ENCODE peak calls at places on chromosomes 16 and 17, in seven cellular contexts. One of them, this sample, is unnamed.

GRCh38 chr17:81991684-81992513 is 14.5 kb downstream of the ASPSCR1 start:
- DNase-seq in GM12865: no peak
- DNase-seq in breast epithelium: peak; percentile 83
- DNase-seq in HFF-Myc: peak; percentile 29
- DNase-seq in neural progenitor cell: peak; percentile 66
- DNase-seq in stomach: peak; percentile 96
- DNase-seq in WERI-Rb-1: peak; percentile 11
- DNase-seq in this sample: no peak

GRCh38 chr17:68053237-68054030 is 17.9 kb downstream of the KPNA2 start:
- DNase-seq in stomach: no peak
- DNase-seq in breast epithelium: no peak
- DNase-seq in WERI-Rb-1: no peak
- DNase-seq in GM12865: no peak
- DNase-seq in neural progenitor cell: no peak
- DNase-seq in HFF-Myc: peak; percentile 94
- DNase-seq in this sample: no peak

GRCh38 chr17:1643999-1644492 is 1.5 kb downstream of the SCARF1 start:
- DNase-seq in neural progenitor cell: no peak
- DNase-seq in breast epithelium: no peak
- DNase-seq in GM12865: peak; percentile 51
- DNase-seq in stomach: no peak
- DNase-seq in WERI-Rb-1: no peak
- DNase-seq in HFF-Myc: no peak
- DNase-seq in this sample: no peak

GRCh38 chr17:7466644-7467341 is 12.6 kb downstream of the ZBTB4 start:
- DNase-seq in neural progenitor cell: no peak
- DNase-seq in GM12865: peak; percentile 24
- DNase-seq in WERI-Rb-1: no peak
- DNase-seq in HFF-Myc: no peak
- DNase-seq in stomach: peak; percentile 60
- DNase-seq in breast epithelium: no peak
- DNase-seq in this sample: peak; percentile 68

GRCh38 chr16:88783391-88784073 is 1.5 kb downstream of the PIEZO1 start:
- DNase-seq in neural progenitor cell: no peak
- DNase-seq in GM12865: peak; percentile 50
- DNase-seq in HFF-Myc: no peak
- DNase-seq in stomach: peak; percentile 54
- DNase-seq in breast epithelium: no peak
- DNase-seq in WERI-Rb-1: no peak
- DNase-seq in this sample: no peak

GRCh38 chr16:85490971-85491771 is 122.0 kb upstream of the GSE1 start:
- DNase-seq in neural progenitor cell: peak; percentile 65
- DNase-seq in breast epithelium: no peak
- DNase-seq in WERI-Rb-1: peak; percentile 44
- DNase-seq in stomach: peak; percentile 48
- DNase-seq in GM12865: peak; percentile 66
- DNase-seq in HFF-Myc: no peak
- DNase-seq in this sample: no peak

GRCh38 chr16:77511053-77511452 is 76.2 kb upstream of the ADAMTS18 start:
- DNase-seq in breast epithelium: no peak
- DNase-seq in neural progenitor cell: no peak
- DNase-seq in stomach: no peak
- DNase-seq in HFF-Myc: no peak
- DNase-seq in GM12865: no peak
- DNase-seq in WERI-Rb-1: no peak
- DNase-seq in this sample: no peak

GRCh38 chr17:29156781-29157180 is 23.4 kb downstream of the MYO18A start:
- DNase-seq in WERI-Rb-1: no peak
- DNase-seq in stomach: no peak
- DNase-seq in neural progenitor cell: no peak
- DNase-seq in HFF-Myc: no peak
- DNase-seq in breast epithelium: no peak
- DNase-seq in GM12865: no peak
- DNase-seq in this sample: no peak

GRCh38 chr17:10729334-10730193 is at the start of gene TMEM220:
- DNase-seq in neural progenitor cell: peak; percentile 90
- DNase-seq in stomach: peak; percentile 82
- DNase-seq in GM12865: peak; percentile 54
- DNase-seq in breast epithelium: peak; percentile 73
- DNase-seq in HFF-Myc: no peak
- DNase-seq in WERI-Rb-1: peak; percentile 55
- DNase-seq in this sample: peak; percentile 50

GRCh38 chr17:7130626-7131467 is 16.2 kb upstream of the ASGR2 start:
- DNase-seq in GM12865: no peak
- DNase-seq in HFF-Myc: no peak
- DNase-seq in WERI-Rb-1: no peak
- DNase-seq in breast epithelium: no peak
- DNase-seq in neural progenitor cell: no peak
- DNase-seq in stomach: no peak
- DNase-seq in this sample: no peak

GRCh38 chr17:76473541-76473985 is 6.2 kb downstream of the AANAT start:
- DNase-seq in HFF-Myc: no peak
- DNase-seq in WERI-Rb-1: peak; percentile 76
- DNase-seq in neural progenitor cell: peak; percentile 68
- DNase-seq in breast epithelium: no peak
- DNase-seq in GM12865: peak; percentile 39
- DNase-seq in stomach: no peak
- DNase-seq in this sample: no peak

DNA sequence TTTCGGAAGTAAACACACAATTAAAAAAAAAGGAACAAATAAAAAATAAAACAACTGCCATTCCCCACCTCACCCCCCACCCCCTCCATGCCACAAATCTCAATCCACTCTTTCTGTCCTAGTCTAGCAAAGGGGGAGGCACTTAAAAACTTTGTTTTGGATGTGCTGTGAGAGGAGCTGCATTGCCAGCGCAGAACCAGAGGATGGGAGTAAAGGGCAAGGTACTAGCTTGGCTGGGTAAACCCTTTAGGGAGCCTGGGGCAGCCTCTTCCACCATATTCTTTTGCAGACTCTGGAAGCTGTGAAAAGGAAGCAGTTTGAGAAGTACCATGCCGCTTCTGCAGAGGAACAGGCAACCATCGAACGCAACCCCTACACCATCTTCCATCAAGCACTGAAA is 1.4 kb downstream of the MRPS7 start:
- DNase-seq in breast epithelium: no peak
- DNase-seq in HFF-Myc: no peak
- DNase-seq in neural progenitor cell: no peak
- DNase-seq in GM12865: no peak
- DNase-seq in WERI-Rb-1: no peak
- DNase-seq in stomach: no peak
- DNase-seq in this sample: no peak
- TF ChIP-seq CTCF in breast epithelium: no peak
- TF ChIP-seq CTCF in HFF-Myc: no peak
- TF ChIP-seq CTCF in neural progenitor cell: no peak
- TF ChIP-seq CTCF in GM12865: peak; percentile 2
- TF ChIP-seq CTCF in WERI-Rb-1: no peak
- TF ChIP-seq CTCF in stomach: no peak
- TF ChIP-seq CTCF in this sample: no peak

GRCh38 chr17:21018894-21019293 is 23.9 kb downstream of the USP22 start:
- DNase-seq in GM12865: no peak
- DNase-seq in WERI-Rb-1: no peak
- DNase-seq in neural progenitor cell: no peak
- DNase-seq in HFF-Myc: no peak
- DNase-seq in breast epithelium: no peak
- DNase-seq in stomach: no peak
- DNase-seq in this sample: no peak
- TF ChIP-seq CTCF in GM12865: no peak
- TF ChIP-seq CTCF in WERI-Rb-1: no peak
- TF ChIP-seq CTCF in neural progenitor cell: no peak
- TF ChIP-seq CTCF in HFF-Myc: no peak
- TF ChIP-seq CTCF in breast epithelium: no peak
- TF ChIP-seq CTCF in stomach: no peak
- TF ChIP-seq CTCF in this sample: no peak

GRCh38 chr17:47253541-47254402 is at the start of gene ITGB3:
- DNase-seq in breast epithelium: peak; percentile 75
- DNase-seq in neural progenitor cell: peak; percentile 89
- DNase-seq in GM12865: peak; percentile 89
- DNase-seq in HFF-Myc: no peak
- DNase-seq in stomach: peak; percentile 74
- DNase-seq in WERI-Rb-1: peak; percentile 88
- DNase-seq in this sample: no peak
- TF ChIP-seq CTCF in breast epithelium: no peak
- TF ChIP-seq CTCF in neural progenitor cell: peak; percentile 53
- TF ChIP-seq CTCF in GM12865: peak; percentile 70
- TF ChIP-seq CTCF in HFF-Myc: no peak
- TF ChIP-seq CTCF in stomach: no peak
- TF ChIP-seq CTCF in WERI-Rb-1: peak; percentile 82
- TF ChIP-seq CTCF in this sample: no peak

GRCh38 chr17:9576521-9577401 is at the start of gene CFAP52:
- DNase-seq in GM12865: peak; percentile 79
- DNase-seq in stomach: peak; percentile 71
- DNase-seq in breast epithelium: peak; percentile 56
- DNase-seq in WERI-Rb-1: peak; percentile 80
- DNase-seq in HFF-Myc: peak; percentile 48
- DNase-seq in neural progenitor cell: peak; percentile 92
- DNase-seq in this sample: peak; percentile 51

GRCh38 chr17:9571201-9571600 is 4.4 kb downstream of the STX8 start:
- DNase-seq in breast epithelium: no peak
- DNase-seq in WERI-Rb-1: no peak
- DNase-seq in neural progenitor cell: no peak
- DNase-seq in HFF-Myc: no peak
- DNase-seq in GM12865: no peak
- DNase-seq in stomach: no peak
- DNase-seq in this sample: no peak

GRCh38 chr17:9577402-9577709 is 914 bp downstream of the CFAP52 start:
- DNase-seq in HFF-Myc: no peak
- DNase-seq in stomach: no peak
- DNase-seq in WERI-Rb-1: no peak
- DNase-seq in GM12865: no peak
- DNase-seq in breast epithelium: no peak
- DNase-seq in neural progenitor cell: no peak
- DNase-seq in this sample: no peak

GRCh38 chr17:9575381-9576072 is at the start of gene STX8:
- DNase-seq in HFF-Myc: peak; percentile 59
- DNase-seq in WERI-Rb-1: peak; percentile 96
- DNase-seq in neural progenitor cell: peak; percentile 87
- DNase-seq in stomach: peak; percentile 92
- DNase-seq in GM12865: peak; percentile 95
- DNase-seq in breast epithelium: peak; percentile 85
- DNase-seq in this sample: peak; percentile 95
- TF ChIP-seq CTCF in HFF-Myc: no peak
- TF ChIP-seq CTCF in WERI-Rb-1: no peak
- TF ChIP-seq CTCF in neural progenitor cell: no peak
- TF ChIP-seq CTCF in stomach: no peak
- TF ChIP-seq CTCF in GM12865: no peak
- TF ChIP-seq CTCF in breast epithelium: no peak
- TF ChIP-seq CTCF in this sample: no peak

GRCh38 chr16:27363246-27363632 is 38.7 kb upstream of the IL21R start:
- DNase-seq in neural progenitor cell: no peak
- DNase-seq in WERI-Rb-1: peak; percentile 16
- DNase-seq in stomach: no peak
- DNase-seq in GM12865: no peak
- DNase-seq in breast epithelium: no peak
- DNase-seq in HFF-Myc: no peak
- DNase-seq in this sample: no peak
- TF ChIP-seq CTCF in neural progenitor cell: no peak
- TF ChIP-seq CTCF in WERI-Rb-1: peak; percentile 44
- TF ChIP-seq CTCF in stomach: no peak
- TF ChIP-seq CTCF in GM12865: no peak
- TF ChIP-seq CTCF in breast epithelium: no peak
- TF ChIP-seq CTCF in HFF-Myc: no peak
- TF ChIP-seq CTCF in this sample: no peak

GRCh38 chr16:4954714-4955113 is 3.4 kb upstream of the SEC14L5 start:
- DNase-seq in neural progenitor cell: no peak
- DNase-seq in GM12865: no peak
- DNase-seq in stomach: no peak
- DNase-seq in WERI-Rb-1: no peak
- DNase-seq in HFF-Myc: no peak
- DNase-seq in breast epithelium: no peak
- DNase-seq in this sample: no peak
- TF ChIP-seq CTCF in neural progenitor cell: no peak
- TF ChIP-seq CTCF in GM12865: no peak
- TF ChIP-seq CTCF in stomach: no peak
- TF ChIP-seq CTCF in WERI-Rb-1: no peak
- TF ChIP-seq CTCF in HFF-Myc: no peak
- TF ChIP-seq CTCF in breast epithelium: no peak
- TF ChIP-seq CTCF in this sample: no peak

DNA sequence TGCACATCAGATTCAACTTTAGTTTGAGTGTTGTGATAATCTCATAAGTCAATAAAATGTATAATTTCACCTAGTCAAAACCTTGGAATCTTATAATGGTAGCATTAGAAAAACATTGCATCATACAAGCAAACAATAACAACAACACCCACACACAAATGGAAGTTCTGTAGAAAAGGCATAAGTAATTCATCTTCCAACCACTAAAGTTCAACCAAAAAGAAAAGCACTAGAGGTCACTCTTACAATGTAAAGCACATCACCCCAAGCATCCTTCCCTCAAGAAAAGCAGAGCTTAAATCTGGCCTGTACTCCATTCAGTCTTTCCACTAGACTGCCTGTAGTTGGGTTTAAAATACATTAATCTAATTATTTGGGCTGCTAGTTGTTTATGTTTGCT is 1.8 kb downstream of the CNTNAP4 start:
- DNase-seq in HFF-Myc: no peak
- DNase-seq in neural progenitor cell: peak; percentile 55
- DNase-seq in stomach: no peak
- DNase-seq in WERI-Rb-1: no peak
- DNase-seq in breast epithelium: no peak
- DNase-seq in GM12865: peak; percentile 53
- DNase-seq in this sample: no peak
- TF ChIP-seq CTCF in HFF-Myc: no peak
- TF ChIP-seq CTCF in neural progenitor cell: peak; percentile 56
- TF ChIP-seq CTCF in stomach: no peak
- TF ChIP-seq CTCF in WERI-Rb-1: peak; percentile 53
- TF ChIP-seq CTCF in breast epithelium: peak; percentile 21
- TF ChIP-seq CTCF in GM12865: peak; percentile 36
- TF ChIP-seq CTCF in this sample: no peak

DNA sequence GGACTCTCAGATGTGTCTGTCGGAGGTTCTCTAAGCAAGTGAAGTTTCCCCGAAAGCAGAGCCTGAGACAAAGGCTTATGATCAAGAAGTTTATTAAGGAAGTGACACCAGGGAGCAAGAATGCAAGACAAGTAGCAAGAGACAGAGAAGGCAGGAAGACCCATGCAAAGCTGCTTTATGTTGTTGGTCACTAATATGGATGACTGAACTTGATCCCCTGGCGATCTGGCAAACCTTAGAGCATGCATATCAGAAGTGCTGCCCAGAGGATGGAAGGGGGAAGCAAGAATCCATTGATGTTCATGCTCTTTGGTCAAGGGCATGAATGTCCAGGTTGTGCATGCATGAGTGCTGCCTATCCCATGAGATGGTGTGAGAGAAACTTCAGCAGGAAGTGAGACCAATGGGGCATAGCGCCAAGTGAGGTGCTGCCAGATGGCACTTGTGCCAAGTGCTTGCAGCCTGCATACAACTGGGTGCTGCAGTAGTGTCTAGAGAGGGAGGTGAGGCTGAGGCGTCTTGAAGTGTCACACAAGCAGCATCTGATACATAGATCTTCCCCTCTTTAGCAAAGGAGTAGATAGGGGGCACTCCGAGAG is 176.5 kb downstream of the SALL1 start:
- DNase-seq in stomach: peak; percentile 29
- DNase-seq in WERI-Rb-1: no peak
- DNase-seq in HFF-Myc: no peak
- DNase-seq in neural progenitor cell: no peak
- DNase-seq in GM12865: peak; percentile 7
- DNase-seq in breast epithelium: no peak
- DNase-seq in this sample: no peak
- TF ChIP-seq CTCF in stomach: no peak
- TF ChIP-seq CTCF in WERI-Rb-1: no peak
- TF ChIP-seq CTCF in HFF-Myc: no peak
- TF ChIP-seq CTCF in neural progenitor cell: no peak
- TF ChIP-seq CTCF in GM12865: no peak
- TF ChIP-seq CTCF in breast epithelium: no peak
- TF ChIP-seq CTCF in this sample: no peak